ENCODE peak calls at places on chromosome X, in five cellular contexts. N is MM.1S, X is astrocyte of the spinal cord, E is AG04450, R is heart right ventricle. W is an unnamed sample.

GRCh38 chrX:153648358-153649177 is 1.6 kb downstream of the DUSP9 start:
- DNase-seq in R (no peak), E (no peak), N (no peak), X (no peak), W (no peak)

GRCh38 chrX:20066968-20067708 is 49.6 kb downstream of the MAP7D2 start:
- DNase-seq in R (no peak), N (peak; percentile 63), X (peak; percentile 66), E (peak; percentile 20), W (peak; percentile 43)

GRCh38 chrX:154541896-154542722 is 4.5 kb downstream of the G6PD start:
- DNase-seq in X (peak; percentile 92), E (peak; percentile 87), R (peak; percentile 69), N (no peak), W (peak; percentile 88)

GRCh38 chrX:152926279-152926678 is 28.4 kb downstream of the ZNF185 start:
- DNase-seq in N (peak; percentile 34), X (peak; percentile 69), E (no peak), R (no peak), W (peak; percentile 56)

GRCh38 chrX:3143043-3143799 is 102.0 kb downstream of the ARSF start:
- DNase-seq in N (peak; percentile 33), X (no peak), E (no peak), R (no peak), W (no peak)

GRCh38 chrX:69185886-69186285 is 20.6 kb upstream of the PJA1 start:
- DNase-seq in X (no peak), E (no peak), R (no peak), N (no peak), W (no peak)

GRCh38 chrX:50876551-50876950 is 34.0 kb upstream of the BMP15 start:
- DNase-seq in N (no peak), R (no peak), E (no peak), X (no peak), W (no peak)

GRCh38 chrX:46912673-46913491 is 661 bp downstream of the JADE3 start:
- DNase-seq in E (no peak), R (peak; percentile 11), X (peak; percentile 38), N (peak; percentile 36), W (peak; percentile 4)

GRCh38 chrX:122943918-122944317 is 240.2 kb upstream of the GRIA3 start:
- DNase-seq in E (no peak), R (no peak), N (no peak), X (peak; percentile 88), W (no peak)

GRCh38 chrX:123121241-123121640 is 62.8 kb upstream of the GRIA3 start:
- DNase-seq in E (no peak), R (no peak), N (no peak), X (peak; percentile 1), W (peak; percentile 4)

GRCh38 chrX:6226053-6226645 is 2.5 kb downstream of the NLGN4X start:
- DNase-seq in N (peak; percentile 27), E (no peak), R (no peak), X (peak; percentile 8), W (no peak)

GRCh38 chrX:32041181-32041580 is 969.3 kb upstream of the FTHL17 start:
- DNase-seq in E (no peak), X (no peak), N (no peak), R (no peak), W (no peak)

GRCh38 chrX:9670136-9670905 is 95.3 kb downstream of the GPR143 start:
- DNase-seq in X (peak; percentile 33), R (no peak), E (no peak), N (no peak), W (peak; percentile 0)

GRCh38 chrX:26783512-26784225 is 567.7 kb downstream of the MAGEB5 start:
- DNase-seq in N (peak; percentile 62), E (no peak), X (peak; percentile 20), R (peak; percentile 2), W (no peak)

GRCh38 chrX:28189011-28189410 is 207.8 kb upstream of the DCAF8L1 start:
- DNase-seq in N (no peak), X (peak; percentile 75), E (peak; percentile 47), R (no peak), W (no peak)

GRCh38 chrX:129823115-129823514 is 20.6 kb downstream of the ZDHHC9 start:
- DNase-seq in X (peak; percentile 45), E (no peak), R (peak; percentile 20), N (peak; percentile 77), W (no peak)

GRCh38 chrX:57083143-57083542 is 38.2 kb downstream of the SPIN2B start:
- DNase-seq in R (no peak), E (no peak), X (no peak), N (no peak), W (no peak)

GRCh38 chrX:124256209-124256608 is 76.3 kb upstream of the TEX13D start:
- DNase-seq in R (no peak), E (peak; percentile 1), N (no peak), X (peak; percentile 5), W (no peak)

GRCh38 chrX:37347420-37347819 is 1.7 kb upstream of the PRRG1 start:
- DNase-seq in X (peak; percentile 15), E (no peak), R (no peak), N (no peak), W (peak; percentile 9)

GRCh38 chrX:111779582-111779981 is 96.4 kb upstream of the TRPC5OS start:
- DNase-seq in X (no peak), N (no peak), E (no peak), R (no peak), W (no peak)

GRCh38 chrX:31153475-31154047 is 81.7 kb upstream of the FTHL17 start:
- DNase-seq in E (no peak), N (no peak), X (no peak), R (no peak), W (no peak)

GRCh38 chrX:78321809-78322208 is 5.6 kb downstream of the CYSLTR1 start:
- DNase-seq in N (peak; percentile 78), R (peak; percentile 14), E (no peak), X (no peak), W (no peak)

GRCh38 chrX:136273986-136274385 is 22.8 kb upstream of the MAP7D3 start:
- DNase-seq in X (no peak), N (no peak), R (no peak), E (no peak), W (no peak)

DNA sequence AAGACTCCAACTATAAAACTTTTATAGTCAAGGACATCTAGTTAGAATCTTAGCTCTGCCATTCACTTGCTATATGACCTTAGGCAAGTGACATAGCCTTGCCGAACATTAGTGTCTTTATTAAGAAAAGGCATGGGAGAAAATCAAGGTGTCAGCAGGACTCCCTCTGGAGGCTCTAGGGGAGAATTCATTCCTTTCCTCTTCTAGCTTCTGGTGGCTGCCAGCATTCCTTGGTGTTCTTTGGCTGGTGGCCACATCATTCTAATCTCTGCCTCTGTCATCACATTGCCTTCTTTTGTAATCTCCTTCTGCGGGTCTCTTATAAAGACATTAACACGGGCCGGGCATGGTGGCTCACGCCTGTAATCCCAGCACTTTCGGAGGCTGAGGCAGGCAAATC is 99.8 kb downstream of the PPP1R2C start:
- DNase-seq in N (no peak), E (no peak), R (no peak), X (no peak), W (no peak)
- TF ChIP-seq CTCF in N (no peak), E (no peak), R (no peak), X (no peak), W (no peak)

DNA sequence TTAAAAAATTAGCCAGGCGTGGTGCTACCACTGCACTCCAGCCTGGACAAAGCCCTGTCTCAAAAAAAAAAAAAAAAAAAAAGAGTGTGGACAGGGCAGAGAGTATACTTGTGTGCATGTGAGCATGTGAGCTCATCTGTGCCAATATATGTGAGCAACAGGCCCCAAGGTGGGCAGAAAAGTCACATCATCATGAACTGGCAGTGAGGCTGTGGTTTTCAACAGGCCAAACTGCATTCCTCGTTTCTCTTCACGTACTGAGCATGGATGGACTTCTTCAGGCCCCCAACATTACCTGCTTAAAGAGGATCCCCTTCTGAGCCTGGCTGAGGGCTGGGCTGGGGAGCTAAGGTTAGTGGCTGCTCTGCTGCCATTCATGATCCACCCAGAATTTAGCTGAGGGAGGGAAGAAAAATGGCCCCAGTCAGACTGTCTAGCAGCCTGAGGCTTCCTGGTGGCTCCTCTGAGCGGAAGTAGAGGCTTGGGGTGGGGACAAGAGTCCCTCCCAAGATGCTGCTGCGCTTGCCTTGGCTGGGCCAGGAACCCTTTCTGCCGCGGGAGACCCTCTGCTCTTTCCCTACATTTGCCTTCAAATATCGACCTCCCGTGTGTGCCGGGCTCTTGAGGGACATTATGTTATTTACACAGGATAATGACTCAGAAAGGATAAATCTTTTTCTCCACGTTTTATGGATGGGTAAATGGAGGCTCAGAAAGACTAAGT is 55.0 kb downstream of the DIPK2B start:
- DNase-seq in E (no peak), R (no peak), N (no peak), X (no peak), W (no peak)
- TF ChIP-seq CTCF in E (no peak), R (no peak), N (no peak), X (no peak), W (no peak)

DNA sequence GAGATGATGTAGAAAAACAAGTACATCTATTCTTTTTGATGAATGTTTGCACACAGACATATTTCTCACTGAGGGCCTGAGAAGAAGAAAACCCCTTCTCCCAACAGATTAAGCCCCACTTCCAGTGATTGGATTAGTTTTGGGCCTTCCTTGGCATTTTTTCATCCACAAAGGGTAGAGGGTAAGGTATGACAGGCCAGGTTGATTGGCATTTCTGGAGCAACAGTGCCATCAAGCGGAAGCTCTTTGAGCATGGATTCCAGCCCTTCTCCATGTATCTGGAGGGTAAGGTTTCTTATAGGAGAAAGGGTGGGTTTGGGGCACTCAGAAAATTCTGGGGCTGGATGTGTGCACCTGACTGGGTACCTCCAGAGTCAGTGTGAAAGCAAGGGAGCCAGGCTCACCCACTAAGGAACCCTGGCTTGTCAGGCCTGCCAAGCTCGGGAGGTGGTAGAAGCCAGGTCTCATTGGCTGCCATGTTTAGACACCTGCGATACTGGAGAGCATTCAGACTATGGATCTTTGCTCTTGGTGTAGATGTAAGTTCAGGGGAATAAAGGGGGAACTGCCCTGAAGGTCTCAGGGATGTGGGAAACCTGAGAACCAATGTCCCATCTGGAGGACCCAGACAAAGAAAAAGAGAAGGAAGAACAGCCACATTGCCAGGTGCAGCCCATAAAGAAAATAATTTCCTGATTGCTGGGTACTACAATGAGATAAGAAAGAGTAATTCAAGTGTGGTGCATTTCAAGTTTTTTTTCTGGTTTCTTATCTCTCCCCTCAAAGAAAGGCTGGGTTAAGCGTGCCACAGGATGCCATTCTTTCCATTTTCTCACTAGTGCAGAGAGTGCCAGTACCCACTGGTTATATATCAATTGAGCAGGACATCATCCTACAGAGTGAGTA is 222.3 kb upstream of the AGTR2 start:
- DNase-seq in N (peak; percentile 42), X (no peak), R (no peak), E (no peak), W (no peak)
- TF ChIP-seq CTCF in N (peak; percentile 39), X (no peak), R (no peak), E (no peak), W (no peak)

GRCh38 chrX:21973321-21974010 is 33.0 kb downstream of the SMS start:
- DNase-seq in R (no peak), N (no peak), E (no peak), X (no peak), W (no peak)

GRCh38 chrX:21974011-21974385 is 33.5 kb downstream of the SMS start:
- DNase-seq in X (no peak), R (no peak), E (no peak), N (no peak), W (no peak)

GRCh38 chrX:21975242-21975641 is 34.7 kb downstream of the SMS start:
- DNase-seq in X (no peak), E (no peak), R (no peak), N (no peak), W (no peak)

GRCh38 chrX:21972046-21972445 is 31.5 kb downstream of the SMS start:
- DNase-seq in R (no peak), N (no peak), X (no peak), E (no peak), W (no peak)

DNA sequence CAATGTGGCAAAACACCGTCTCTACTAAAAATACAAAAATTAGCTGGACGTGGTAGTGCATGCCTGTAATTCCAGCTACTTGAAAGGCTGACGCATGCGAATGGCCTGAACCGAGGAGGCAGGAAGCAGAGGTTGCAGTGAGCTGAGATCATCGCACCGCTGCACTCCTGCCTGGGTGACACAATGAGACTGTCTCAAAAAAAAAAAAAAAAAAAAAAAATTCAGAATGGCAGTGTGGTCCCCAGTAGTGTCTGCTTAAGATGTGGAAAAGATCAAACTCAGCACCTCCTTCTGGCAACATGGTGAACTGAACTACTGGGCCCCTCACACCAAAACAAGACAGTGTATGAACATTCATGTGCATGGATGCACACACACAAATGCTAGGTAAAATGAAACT is 32.2 kb downstream of the SMS start:
- DNase-seq in N (no peak), E (peak; percentile 44), X (peak; percentile 84), R (no peak), W (peak; percentile 85)
- TF ChIP-seq CTCF in N (no peak), E (no peak), X (peak; percentile 10), R (no peak), W (peak; percentile 47)

W was measured in HFFc6.